ENCODE peak calls at places on chromosomes 3 and 15, in nine cellular contexts. W, Y, S, B, M, K, Q, X and E are unnamed samples.

GRCh38 chr3:44339990-44340389 is 1.4 kb downstream of the TCAIM start:
- DNase-seq in W (no peak), Y (no peak), S (no peak), B (no peak), M (no peak), K (no peak), Q (no peak), X (no peak), E (no peak)

GRCh38 chr15:82312611-82313349 is 36.5 kb downstream of the GOLGA6L10 start:
- DNase-seq in W (no peak), Y (no peak), S (no peak), B (no peak), M (no peak), K (no peak), Q (no peak), X (no peak), E (no peak)

GRCh38 chr3:121914081-121914998 is 20.1 kb downstream of the SLC15A2 start:
- DNase-seq in W (no peak), Y (no peak), S (no peak), B (no peak), M (peak; percentile 41), K (no peak), Q (no peak), X (no peak), E (no peak)

GRCh38 chr3:126208618-126209256 is 28.4 kb upstream of the ALDH1L1 start:
- DNase-seq in W (peak; percentile 86), Y (peak; percentile 85), S (peak; percentile 72), B (peak; percentile 73), M (no peak), K (peak; percentile 90), Q (no peak), X (peak; percentile 98), E (no peak)

GRCh38 chr15:78997981-78998499 is 53.2 kb upstream of the CTSH start:
- DNase-seq in W (no peak), Y (no peak), S (no peak), B (no peak), M (no peak), K (no peak), Q (no peak), X (no peak), E (no peak)

GRCh38 chr15:85118581-85118980 is 136.9 kb downstream of the PDE8A start:
- DNase-seq in W (peak; percentile 29), Y (peak; percentile 45), S (no peak), B (no peak), M (no peak), K (peak; percentile 15), Q (no peak), X (no peak), E (no peak)

GRCh38 chr15:66592505-66593218 is 26.9 kb upstream of the LCTL start:
- DNase-seq in W (no peak), Y (no peak), S (no peak), B (no peak), M (no peak), K (no peak), Q (no peak), X (no peak), E (no peak)

GRCh38 chr3:104642827-104643226 is 723.9 kb upstream of the ALCAM start:
- DNase-seq in W (no peak), Y (no peak), S (no peak), B (no peak), M (no peak), K (no peak), Q (no peak), X (no peak), E (no peak)

GRCh38 chr15:93477188-93477587 is 388.2 kb upstream of the RGMA start:
- DNase-seq in W (no peak), Y (no peak), S (no peak), B (no peak), M (no peak), K (no peak), Q (no peak), X (no peak), E (no peak)

GRCh38 chr15:67335534-67336222 is 81.1 kb downstream of the IQCH start:
- DNase-seq in W (no peak), Y (no peak), S (no peak), B (no peak), M (no peak), K (no peak), Q (no peak), X (peak; percentile 26), E (no peak)

GRCh38 chr15:98524838-98525540 is 123.3 kb upstream of the IGF1R start:
- DNase-seq in W (no peak), Y (no peak), S (no peak), B (no peak), M (no peak), K (no peak), Q (no peak), X (no peak), E (no peak)

GRCh38 chr3:46276497-46277099 is 34.3 kb downstream of the CCR3 start:
- DNase-seq in W (peak; percentile 91), Y (peak; percentile 49), S (no peak), B (peak; percentile 78), M (peak; percentile 45), K (peak; percentile 73), Q (peak; percentile 26), X (peak; percentile 69), E (peak; percentile 50)

GRCh38 chr3:12175844-12176453 is 17.2 kb upstream of the TIMP4 start:
- DNase-seq in W (no peak), Y (peak; percentile 55), S (peak; percentile 76), B (peak; percentile 61), M (peak; percentile 74), K (peak; percentile 63), Q (peak; percentile 63), X (peak; percentile 72), E (peak; percentile 55)

GRCh38 chr3:50267280-50267913 is 1.6 kb upstream of the SEMA3B start:
- DNase-seq in W (no peak), Y (peak; percentile 70), S (peak; percentile 85), B (peak; percentile 70), M (peak; percentile 80), K (peak; percentile 76), Q (no peak), X (no peak), E (no peak)

DNA sequence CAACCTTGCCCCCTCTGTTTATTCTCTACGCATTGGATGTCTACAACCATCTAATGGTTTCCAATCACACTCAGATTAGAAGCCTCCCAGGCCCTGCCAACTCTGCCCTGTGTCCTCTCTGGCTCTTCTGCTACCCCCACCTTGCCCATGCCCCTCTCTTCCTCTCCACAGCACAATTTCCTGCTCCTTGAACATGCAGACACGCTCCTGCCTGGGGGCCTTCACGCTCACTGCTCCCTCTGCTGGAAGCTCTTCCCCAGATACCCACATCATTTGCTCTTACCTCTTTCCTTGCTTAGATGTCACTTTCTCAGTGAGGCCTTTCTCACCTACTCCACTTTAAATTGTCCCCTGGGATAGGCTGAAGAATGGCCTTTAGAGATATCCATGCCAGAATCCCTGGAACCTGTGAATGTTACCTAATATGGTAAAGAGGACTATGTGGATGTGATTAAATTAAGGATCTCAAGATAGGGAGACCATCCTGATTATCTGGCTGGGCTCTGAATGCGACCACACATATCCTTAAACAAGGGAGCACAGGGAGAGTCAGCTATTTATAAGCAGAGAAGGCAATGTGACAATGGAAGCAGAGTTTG is 9.9 kb downstream of the KY start:
- DNase-seq in W (no peak), Y (no peak), S (peak; percentile 28), B (no peak), M (peak; percentile 38), K (no peak), Q (peak; percentile 52), X (peak; percentile 31), E (no peak)
- TF ChIP-seq CTCF in W (no peak), Y (peak; percentile 44), S (no peak), B (no peak), M (peak; percentile 54), K (no peak), Q (peak; percentile 37), X (peak; percentile 36), E (peak; percentile 14)

DNA sequence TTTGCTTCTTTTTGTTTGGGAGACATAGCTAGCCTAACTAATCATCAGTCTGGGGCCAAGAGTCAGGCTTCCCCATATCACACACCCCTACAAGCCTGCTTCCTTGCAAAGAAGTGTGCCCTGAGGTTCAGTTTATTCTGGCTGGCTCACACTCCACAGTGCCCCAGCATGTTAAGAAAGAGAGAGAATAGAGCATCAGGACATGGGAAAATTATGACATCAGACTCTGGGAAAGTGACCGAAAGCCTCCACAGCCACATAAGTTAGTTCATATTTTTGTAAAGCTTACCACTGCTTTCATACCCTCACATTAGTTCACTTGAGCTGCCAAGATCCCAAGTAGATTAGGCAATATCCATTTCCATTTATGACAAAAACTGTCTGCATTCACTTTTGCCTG is 62.9 kb upstream of the CFAP161 start:
- DNase-seq in W (peak; percentile 47), Y (no peak), S (no peak), B (no peak), M (no peak), K (no peak), Q (no peak), X (peak; percentile 55), E (no peak)
- TF ChIP-seq CTCF in W (no peak), Y (no peak), S (no peak), B (no peak), M (no peak), K (no peak), Q (no peak), X (no peak), E (no peak)

DNA sequence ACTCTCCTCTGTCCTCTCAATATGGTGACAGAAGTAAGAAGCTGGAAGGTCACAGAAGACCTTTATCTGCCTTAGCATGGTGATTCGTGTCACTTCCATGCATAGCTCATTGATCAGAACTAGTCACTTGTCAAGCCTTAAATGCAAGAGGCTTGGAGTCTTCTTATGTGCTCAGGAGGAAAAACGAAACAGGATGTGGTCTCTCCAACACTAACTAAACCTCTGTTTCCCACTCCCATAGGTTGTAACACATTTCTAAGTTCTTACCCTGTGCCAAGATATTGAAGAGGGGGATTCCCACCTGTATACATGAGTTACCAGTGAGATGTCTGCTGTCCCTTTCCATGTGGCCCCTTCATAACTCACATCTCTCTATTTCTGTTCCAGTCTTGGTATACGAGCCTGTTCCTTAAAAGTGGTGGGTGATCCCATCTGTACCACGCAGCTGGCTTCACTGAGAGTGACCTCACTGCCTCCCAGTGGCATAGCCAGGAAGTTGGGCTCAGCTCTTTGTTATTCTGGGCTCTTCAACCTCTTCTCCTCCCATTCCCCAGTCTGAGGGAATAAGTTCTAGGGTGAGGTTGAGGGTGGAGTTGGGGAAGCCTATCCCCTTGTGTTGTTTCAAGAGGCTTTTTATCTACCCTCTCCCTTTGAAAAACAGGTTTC is 203.2 kb upstream of the PPP2R3A start:
- DNase-seq in W (no peak), Y (no peak), S (no peak), B (no peak), M (no peak), K (no peak), Q (no peak), X (no peak), E (no peak)
- TF ChIP-seq CTCF in W (no peak), Y (no peak), S (no peak), B (no peak), M (peak; percentile 30), K (no peak), Q (no peak), X (no peak), E (no peak)

DNA sequence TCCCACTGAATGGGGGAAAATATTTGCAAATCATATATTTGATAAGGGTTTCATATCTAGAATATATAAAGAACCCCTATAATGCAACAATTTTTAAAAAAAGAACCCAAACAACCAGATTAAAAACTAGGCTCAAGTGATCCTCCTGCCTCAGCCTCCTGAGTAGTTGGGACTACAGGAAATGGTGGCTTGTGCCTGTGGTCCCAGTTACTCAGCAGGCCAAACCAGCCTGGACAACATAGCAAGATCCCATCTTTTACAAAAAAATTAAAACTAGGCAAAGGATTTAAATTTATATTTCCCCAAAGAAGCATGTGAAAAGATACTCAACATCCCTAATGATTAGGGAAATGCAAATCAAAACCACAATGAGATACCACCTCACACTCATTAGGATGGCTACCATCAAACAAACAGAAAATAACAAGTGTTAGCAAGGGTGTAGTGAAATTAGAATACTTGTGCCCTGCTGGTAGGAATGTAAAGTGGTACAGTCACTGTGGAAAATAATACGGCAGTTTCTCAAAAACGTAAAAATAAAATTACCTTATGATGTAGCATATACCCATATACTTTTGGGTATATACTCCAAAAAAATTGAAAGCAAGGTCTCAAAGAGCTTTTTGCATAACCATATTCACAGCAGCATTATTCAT is 19.7 kb downstream of the TFDP2 start:
- DNase-seq in W (no peak), Y (no peak), S (no peak), B (no peak), M (no peak), K (no peak), Q (no peak), X (no peak), E (no peak)
- TF ChIP-seq CTCF in W (no peak), Y (no peak), S (no peak), B (no peak), M (peak; percentile 14), K (no peak), Q (no peak), X (no peak), E (no peak)